ENCODE peak calls at places on chromosome 10, in four cellular contexts. P is CD4-positive, CD25-positive, alpha-beta regulatory T cell; C is mesendoderm; H is CD8-positive, alpha-beta memory T cell. W is an unnamed sample.
A peak's percentile ranks its signal among the peaks of the same experiment; 100 is the strongest.

GRCh38 chr10:87507879-87508278 is 3.2 kb downstream of the MINPP1 start:
- DNase-seq in P (no peak), C (no peak), H (no peak), W (no peak)

GRCh38 chr10:132499367-132499685 is 38.3 kb upstream of the INPP5A start:
- DNase-seq in P (no peak), C (no peak), H (no peak), W (no peak)

GRCh38 chr10:81502677-81503359 is 372.2 kb upstream of the NRG3 start:
- DNase-seq in P (no peak), C (no peak), H (no peak), W (no peak)

GRCh38 chr10:71598673-71599072 is 120.9 kb downstream of the C10orf105 start:
- DNase-seq in P (no peak), C (no peak), H (no peak), W (no peak)

GRCh38 chr10:90352288-90352687 is 505.6 kb downstream of the HTR7 start:
- DNase-seq in P (no peak), C (peak; percentile 18), H (no peak), W (peak; percentile 2)

GRCh38 chr10:49187044-49187484 is 1.1 kb downstream of the TMEM273 start:
- DNase-seq in P (no peak), C (no peak), H (no peak), W (no peak)

GRCh38 chr10:74056081-74056818 is 58.3 kb downstream of the VCL start:
- DNase-seq in P (no peak), C (peak; percentile 48), H (no peak), W (peak; percentile 73)

GRCh38 chr10:44355630-44356029 is 29.3 kb downstream of the CXCL12 start:
- DNase-seq in P (no peak), C (no peak), H (no peak), W (no peak)

GRCh38 chr10:102115775-102116174 is 4.4 kb downstream of the LDB1 start:
- DNase-seq in P (no peak), C (no peak), H (no peak), W (no peak)

GRCh38 chr10:59536151-59536550 is 173.5 kb downstream of the SLC16A9 start:
- DNase-seq in P (no peak), C (no peak), H (no peak), W (no peak)

GRCh38 chr10:60139798-60140566 is 233.6 kb upstream of the CCDC6 start:
- DNase-seq in P (no peak), C (peak; percentile 93), H (no peak), W (no peak)

GRCh38 chr10:46223064-46223480 is 63.7 kb upstream of the ANTXRL start:
- DNase-seq in P (no peak), C (no peak), H (no peak), W (peak; percentile 50)

GRCh38 chr10:60414877-60415585 is 25.4 kb upstream of the ANK3 start:
- DNase-seq in P (no peak), C (peak; percentile 96), H (no peak), W (peak; percentile 90)

GRCh38 chr10:84360634-84361365 is 32.4 kb downstream of the CCSER2 start:
- DNase-seq in P (no peak), C (peak; percentile 40), H (no peak), W (no peak)

GRCh38 chr10:75165684-75166622 is 44.6 kb upstream of the VDAC2 start:
- DNase-seq in P (no peak), C (no peak), H (no peak), W (no peak)

GRCh38 chr10:79492839-79493238 is 19.5 kb upstream of the EIF5AL1 start:
- DNase-seq in P (no peak), C (no peak), H (no peak), W (no peak)

GRCh38 chr10:23439452-23439919 is 611 bp downstream of the OTUD1 start:
- DNase-seq in P (no peak), C (no peak), H (peak; percentile 6), W (peak; percentile 49)

GRCh38 chr10:8060010-8060703 is 5.7 kb downstream of the GATA3 start:
- DNase-seq in P (peak; percentile 47), C (no peak), H (no peak), W (no peak)

GRCh38 chr10:100447648-100448047 is 15.2 kb upstream of the WNT8B start:
- DNase-seq in P (no peak), C (no peak), H (no peak), W (no peak)

GRCh38 chr10:5560142-5560843 is 35.5 kb downstream of the CALML3 start:
- DNase-seq in P (no peak), C (peak; percentile 65), H (no peak), W (peak; percentile 13)

DNA sequence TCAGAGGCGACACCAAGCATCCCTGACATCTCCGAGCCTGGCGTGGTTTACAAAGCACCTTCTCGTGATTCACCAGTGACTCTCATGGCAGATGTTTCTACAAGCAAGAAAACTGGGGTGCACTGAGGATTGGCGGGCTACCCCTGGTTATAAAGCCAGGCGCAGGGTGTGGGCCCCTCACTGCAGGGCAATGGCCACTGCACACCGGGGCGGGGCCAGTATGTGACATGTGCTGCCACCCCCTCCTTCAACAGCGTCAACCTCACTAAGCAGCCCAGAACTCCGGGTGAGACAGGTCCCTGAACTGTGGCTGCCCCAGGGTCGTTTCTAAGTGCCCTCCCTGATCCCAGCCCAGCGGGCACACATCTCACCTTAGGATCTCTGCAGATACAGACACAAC is 63.8 kb downstream of the CHST15 start:
- DNase-seq in P (no peak), C (no peak), H (no peak), W (no peak)
- H3K36me3 ChIP-seq in P (no peaks in the 10 kb centered on the region), C (no peaks in the 10 kb centered on the region), H (no peaks in the 10 kb centered on the region), W (no peaks in the 10 kb centered on the region)

DNA sequence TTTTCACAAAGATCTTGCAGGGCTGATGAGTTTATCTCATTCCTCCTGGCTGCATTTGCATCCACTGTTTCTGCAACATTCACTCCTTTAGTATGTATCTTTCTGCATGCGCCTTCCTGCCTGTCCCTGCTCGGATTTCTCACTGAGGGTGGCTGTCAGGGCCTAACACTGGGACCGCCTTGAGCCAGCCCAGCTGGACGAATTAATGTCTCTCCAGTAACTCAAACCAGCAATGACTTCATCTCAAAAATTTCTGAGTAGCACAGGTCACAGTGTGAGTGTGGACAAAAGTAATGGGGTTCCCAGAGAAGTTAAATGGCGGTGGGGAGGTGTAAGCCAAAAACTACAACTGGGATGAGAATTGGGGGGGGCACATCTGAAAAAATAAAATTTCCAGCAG is 444.0 kb upstream of the MGMT start:
- DNase-seq in P (no peak), C (peak; percentile 45), H (no peak), W (no peak)
- H3K36me3 ChIP-seq in P (no peaks in the 10 kb centered on the region), C (no peaks in the 10 kb centered on the region), H (no peaks in the 10 kb centered on the region), W (no peaks in the 10 kb centered on the region)

GRCh38 chr10:112429147-112429546 is 17.6 kb downstream of the ZDHHC6 start:
- DNase-seq in P (no peak), C (peak; percentile 42), H (no peak), W (no peak)
- H3K36me3 ChIP-seq in P (peaks cover 91% of the 10 kb centered on the region), C (no peaks in the 10 kb centered on the region), H (peaks cover 69% of the 10 kb centered on the region), W (peaks cover 2% of the 10 kb centered on the region)

GRCh38 chr10:70212879-70213278 is 20.4 kb downstream of the PPA1 start:
- DNase-seq in P (no peak), C (no peak), H (no peak), W (no peak)
- H3K36me3 ChIP-seq in P (peaks cover 67% of the 10 kb centered on the region), C (peaks cover 1% of the 10 kb centered on the region), H (peaks cover 7% of the 10 kb centered on the region), W (peaks cover 5% of the 10 kb centered on the region)

GRCh38 chr10:3780056-3780765 is 4.8 kb downstream of the KLF6 start:
- DNase-seq in P (peak; percentile 9), C (peak; percentile 72), H (no peak), W (no peak)

GRCh38 chr10:3782099-3782455 is 2.9 kb downstream of the KLF6 start:
- DNase-seq in P (peak; percentile 46), C (no peak), H (no peak), W (no peak)

GRCh38 chr10:3780766-3781457 is 4.1 kb downstream of the KLF6 start:
- DNase-seq in P (no peak), C (peak; percentile 26), H (no peak), W (no peak)

GRCh38 chr10:3782456-3783312 is 2.3 kb downstream of the KLF6 start:
- DNase-seq in P (peak; percentile 58), C (peak; percentile 71), H (peak; percentile 49), W (peak; percentile 56)

GRCh38 chr10:3781458-3782098 is 3.4 kb downstream of the KLF6 start:
- DNase-seq in P (peak; percentile 51), C (peak; percentile 49), H (no peak), W (no peak)
- H3K36me3 ChIP-seq in P (peaks cover 64% of the 10 kb centered on the region), C (peaks cover 35% of the 10 kb centered on the region), H (peaks cover 43% of the 10 kb centered on the region), W (peaks cover 20% of the 10 kb centered on the region)